ENCODE peak calls at places on chromosomes 16 and 17, in five cellular contexts. G is tibial nerve, W is fibroblast of lung, F is IMR-90, K is left lung. A is an unnamed sample.
A peak's percentile ranks its signal among the peaks of the same experiment; 100 is the strongest.

GRCh38 chr16:30876867-30877266 is 17.0 kb downstream of the BCL7C start:
- DNase-seq in K (no peak), W (no peak), G (no peak), F (no peak), A (peak; percentile 46)

GRCh38 chr16:68636064-68636551 is 9.0 kb upstream of the CDH3 start:
- DNase-seq in W (peak; percentile 66), G (no peak), F (no peak), K (no peak), A (no peak)

GRCh38 chr17:74870512-74870911 is 2.3 kb downstream of the FDXR start:
- DNase-seq in W (peak; percentile 63), K (peak; percentile 56), F (peak; percentile 70), G (no peak), A (no peak)

GRCh38 chr16:22070361-22071351 is 21.7 kb upstream of the VWA3A start:
- DNase-seq in F (peak; percentile 51), W (peak; percentile 58), G (peak; percentile 35), K (no peak), A (no peak)

GRCh38 chr17:48047741-48048320 is 328 bp upstream of the NFE2L1 start:
- DNase-seq in F (peak; percentile 100), G (peak; percentile 99), K (peak; percentile 100), W (peak; percentile 100), A (peak; percentile 99)

GRCh38 chr16:68227183-68227793 is 8.6 kb downstream of the ESRP2 start:
- DNase-seq in K (no peak), W (no peak), G (no peak), F (no peak), A (no peak)

GRCh38 chr17:48541036-48541573 is 3.8 kb downstream of the HOXB2 start:
- DNase-seq in W (no peak), G (no peak), F (peak; percentile 32), K (no peak), A (no peak)

GRCh38 chr16:26905336-26905735 is 161.4 kb upstream of the C16orf82 start:
- DNase-seq in F (peak; percentile 11), W (peak; percentile 78), K (no peak), G (no peak), A (no peak)

GRCh38 chr16:54244061-54244886 is 42.3 kb downstream of the IRX3 start:
- DNase-seq in F (no peak), G (no peak), K (no peak), W (no peak), A (no peak)

GRCh38 chr17:67360880-67361279 is 5.5 kb downstream of the PSMD12 start:
- DNase-seq in W (no peak), K (no peak), F (no peak), G (no peak), A (no peak)

GRCh38 chr16:46689492-46690280 is at the start of gene ORC6:
- DNase-seq in G (peak; percentile 99), K (peak; percentile 98), F (peak; percentile 95), W (peak; percentile 93), A (peak; percentile 98)

GRCh38 chr17:63399856-63400255 is 46.2 kb downstream of the CYB561 start:
- DNase-seq in F (peak; percentile 45), K (no peak), W (peak; percentile 56), G (no peak), A (peak; percentile 52)

GRCh38 chr16:87841608-87842208 is 27.6 kb downstream of the SLC7A5 start:
- DNase-seq in W (no peak), K (no peak), G (no peak), F (no peak), A (no peak)

GRCh38 chr17:28937044-28937729 is 14.1 kb downstream of the PHF12 start:
- DNase-seq in F (peak; percentile 41), W (no peak), K (no peak), G (peak; percentile 51), A (no peak)

GRCh38 chr17:71085238-71086033 is 916.1 kb downstream of the KCNJ2 start:
- DNase-seq in F (no peak), K (no peak), G (no peak), W (no peak), A (peak; percentile 61)

GRCh38 chr16:49281843-49282642 is 405 bp upstream of the CBLN1 start:
- DNase-seq in K (peak; percentile 77), F (peak; percentile 16), W (peak; percentile 44), G (peak; percentile 50), A (peak; percentile 91)

GRCh38 chr16:26019885-26020284 is 328.1 kb downstream of the HS3ST4 start:
- DNase-seq in G (no peak), F (no peak), K (no peak), W (no peak), A (no peak)

GRCh38 chr17:60598001-60598736 is 1.8 kb upstream of the PPM1D start:
- DNase-seq in K (no peak), F (no peak), W (no peak), G (no peak), A (no peak)

GRCh38 chr17:72560303-72561247 is 439.8 kb downstream of the SOX9 start:
- DNase-seq in K (peak; percentile 70), G (no peak), W (peak; percentile 43), F (peak; percentile 56), A (peak; percentile 80)

GRCh38 chr17:33778505-33779398 is 476.3 kb upstream of the CCL2 start:
- DNase-seq in F (peak; percentile 69), W (peak; percentile 45), G (peak; percentile 61), K (no peak), A (no peak)

GRCh38 chr16:12345349-12345748 is 368.8 kb downstream of the SNX29 start:
- DNase-seq in G (no peak), K (no peak), W (no peak), F (no peak), A (no peak)

GRCh38 chr16:21990381-21990944 is 10.5 kb downstream of the PDZD9 start:
- DNase-seq in K (no peak), W (no peak), F (no peak), G (no peak), A (no peak)

GRCh38 chr16:86222965-86223551 is 287.3 kb upstream of the FOXF1 start:
- DNase-seq in G (no peak), F (peak; percentile 98), K (no peak), W (peak; percentile 89), A (no peak)

GRCh38 chr17:10649031-10649430 is 8.1 kb downstream of the MYH3 start:
- DNase-seq in F (peak; percentile 59), W (peak; percentile 59), K (no peak), G (no peak), A (no peak)

GRCh38 chr16:87198881-87199280 is 118.3 kb downstream of the C16orf95 start:
- DNase-seq in K (no peak), G (no peak), W (no peak), F (no peak), A (no peak)

GRCh38 chr16:50282010-50282538 is 15.7 kb downstream of the ADCY7 start:
- DNase-seq in K (peak; percentile 92), G (peak; percentile 53), F (no peak), W (peak; percentile 74), A (peak; percentile 75)
- H3K4me3 ChIP-seq in K (peak overlapping the region; percentile 33), G (no peak overlapping the region), F (no peak overlapping the region), W (no peak overlapping the region), A (no peak overlapping the region)

DNA sequence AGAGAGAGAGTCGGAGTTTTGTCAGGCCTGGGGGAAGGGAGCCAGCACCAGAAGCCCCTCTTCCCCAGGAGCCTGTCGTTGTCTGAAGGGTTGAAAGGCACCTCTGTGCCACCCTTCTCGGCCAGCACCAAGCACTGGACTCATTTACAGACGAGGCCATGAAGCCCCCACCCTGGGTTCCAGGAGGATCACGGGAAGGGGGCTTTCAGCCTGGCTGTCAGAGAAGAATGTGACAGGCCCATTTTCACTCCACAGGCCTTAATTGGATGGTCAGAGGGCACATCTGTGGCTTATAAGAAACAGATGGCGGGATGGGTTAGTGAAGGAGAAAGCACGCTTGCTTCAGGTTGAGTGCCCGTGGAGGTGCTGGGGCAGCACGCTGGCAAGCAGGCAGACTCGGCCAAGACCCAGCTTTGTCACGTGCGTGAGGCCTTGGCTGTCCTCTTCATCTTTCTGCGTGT is 140.7 kb downstream of the CLEC16A start:
- DNase-seq in W (peak; percentile 71), G (no peak), K (no peak), F (peak; percentile 47), A (no peak)
- H3K4me1 ChIP-seq in W (peaks cover 58% of the 10 kb centered on the region), G (no peaks in the 10 kb centered on the region), K (peaks cover 12% of the 10 kb centered on the region), F (peaks cover 51% of the 10 kb centered on the region), A (peaks cover 19% of the 10 kb centered on the region)

GRCh38 chr17:13253746-13254410 is 236.1 kb upstream of the ELAC2 start:
- DNase-seq in G (no peak), W (no peak), F (no peak), K (no peak), A (no peak)

DNA sequence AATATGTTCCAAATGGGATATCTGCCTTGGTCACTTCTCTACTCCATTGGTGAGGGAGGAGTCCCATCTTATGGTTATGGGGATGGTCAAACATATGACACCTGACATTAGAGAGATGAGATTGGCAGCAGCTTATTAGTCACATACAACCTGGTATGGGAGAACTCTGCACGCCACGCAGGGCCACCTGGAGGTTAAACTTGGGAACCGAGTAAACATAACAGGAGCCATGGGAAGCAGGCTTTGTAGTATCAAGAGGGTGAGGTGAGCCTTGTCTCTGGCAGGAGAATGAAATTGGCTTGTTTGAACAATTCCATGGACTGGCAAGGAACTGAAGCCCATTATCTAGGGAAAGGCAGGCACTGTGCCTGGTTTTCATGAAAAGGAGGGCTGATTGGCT is 238.7 kb upstream of the ELAC2 start:
- DNase-seq in K (no peak), W (no peak), G (no peak), F (no peak), A (no peak)
- TF ChIP-seq CTCF in K (no peak), W (no peak), G (no peak), F (no peak), A (no peak)

GRCh38 chr16:3690470-3690918 is 26.8 kb downstream of the TRAP1 start:
- DNase-seq in F (peak; percentile 94), K (peak; percentile 86), G (peak; percentile 96), W (peak; percentile 89), A (peak; percentile 92)
- H3K4me3 ChIP-seq in F (no peak overlapping the region), K (no peak overlapping the region), G (peak overlapping the region; percentile 32), W (peak overlapping the region; percentile 13), A (no peak overlapping the region)

DNA sequence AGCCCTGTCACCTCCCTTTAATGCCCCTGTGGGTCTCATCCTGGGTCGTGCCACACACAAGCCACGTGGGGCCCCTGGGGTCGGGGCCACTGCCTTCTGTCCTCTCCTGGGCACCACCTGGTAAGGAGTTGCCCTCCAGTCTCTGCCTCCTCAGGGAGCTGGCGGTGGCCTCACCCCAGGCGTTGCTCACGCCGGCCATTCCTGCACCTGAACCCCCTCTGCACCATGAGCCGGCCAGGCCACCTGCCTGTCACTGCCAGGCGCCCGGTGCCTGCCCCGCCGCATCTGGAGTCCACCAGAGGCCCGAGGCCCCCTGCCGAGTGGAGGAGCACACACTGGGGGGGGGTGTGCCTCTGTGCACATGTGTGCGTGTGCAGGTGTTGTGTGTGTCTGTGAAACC is 10.4 kb downstream of the NHERF2 start:
- DNase-seq in W (no peak), F (no peak), G (no peak), K (no peak), A (no peak)
- H3K4me1 ChIP-seq in W (peaks cover 63% of the 10 kb centered on the region), F (peaks cover 75% of the 10 kb centered on the region), G (no peaks in the 10 kb centered on the region), K (peaks cover 76% of the 10 kb centered on the region), A (peaks cover 46% of the 10 kb centered on the region)

A was measured in mucosa of descending colon.